ENCODE peak calls at places on chromosomes 5 and 9, in nine cellular contexts. One of them, this sample, is unnamed.

GRCh38 chr9:95096807-95097206 is 220.7 kb downstream of the FANCC start:
- DNase-seq in tibial nerve: no peak
- DNase-seq in HL-60: no peak
- DNase-seq in sigmoid colon: no peak
- DNase-seq in esophagus squamous epithelium: no peak
- DNase-seq in SJSA1: no peak
- DNase-seq in lung: no peak
- DNase-seq in tibial artery: no peak
- DNase-seq in HCT116: no peak
- DNase-seq in this sample: no peak

GRCh38 chr9:131657890-131658752 is 81.8 kb downstream of the RAPGEF1 start:
- DNase-seq in tibial nerve: no peak
- DNase-seq in HL-60: peak
- DNase-seq in sigmoid colon: no peak
- DNase-seq in esophagus squamous epithelium: no peak
- DNase-seq in SJSA1: peak
- DNase-seq in lung: no peak
- DNase-seq in tibial artery: no peak
- DNase-seq in HCT116: peak
- DNase-seq in this sample: no peak

GRCh38 chr5:127907907-127908306 is 175.7 kb upstream of the SLC12A2 start:
- DNase-seq in tibial nerve: no peak
- DNase-seq in HL-60: no peak
- DNase-seq in sigmoid colon: no peak
- DNase-seq in esophagus squamous epithelium: no peak
- DNase-seq in SJSA1: no peak
- DNase-seq in lung: no peak
- DNase-seq in tibial artery: no peak
- DNase-seq in HCT116: no peak
- DNase-seq in this sample: no peak

GRCh38 chr9:119004618-119004990 is 364.6 kb downstream of the BRINP1 start:
- DNase-seq in tibial nerve: peak
- DNase-seq in HL-60: no peak
- DNase-seq in sigmoid colon: peak
- DNase-seq in esophagus squamous epithelium: no peak
- DNase-seq in SJSA1: no peak
- DNase-seq in lung: peak
- DNase-seq in tibial artery: peak
- DNase-seq in HCT116: no peak
- DNase-seq in this sample: peak

GRCh38 chr9:126499005-126499910 is 114.5 kb upstream of the LMX1B start:
- DNase-seq in tibial nerve: no peak
- DNase-seq in HL-60: peak
- DNase-seq in sigmoid colon: peak
- DNase-seq in esophagus squamous epithelium: no peak
- DNase-seq in SJSA1: peak
- DNase-seq in lung: peak
- DNase-seq in tibial artery: no peak
- DNase-seq in HCT116: no peak
- DNase-seq in this sample: no peak

GRCh38 chr9:102892025-102892424 is 103.1 kb upstream of the CYLC2 start:
- DNase-seq in tibial nerve: no peak
- DNase-seq in HL-60: no peak
- DNase-seq in sigmoid colon: no peak
- DNase-seq in esophagus squamous epithelium: no peak
- DNase-seq in SJSA1: no peak
- DNase-seq in lung: no peak
- DNase-seq in tibial artery: no peak
- DNase-seq in HCT116: no peak
- DNase-seq in this sample: no peak

GRCh38 chr5:91269198-91269597 is 113.9 kb downstream of the ARRDC3 start:
- DNase-seq in tibial nerve: no peak
- DNase-seq in HL-60: no peak
- DNase-seq in sigmoid colon: no peak
- DNase-seq in esophagus squamous epithelium: no peak
- DNase-seq in SJSA1: no peak
- DNase-seq in lung: no peak
- DNase-seq in tibial artery: no peak
- DNase-seq in HCT116: no peak
- DNase-seq in this sample: no peak

GRCh38 chr9:124284237-124284831 is 26.6 kb downstream of the NEK6 start:
- DNase-seq in tibial nerve: no peak
- DNase-seq in HL-60: no peak
- DNase-seq in sigmoid colon: no peak
- DNase-seq in esophagus squamous epithelium: no peak
- DNase-seq in SJSA1: no peak
- DNase-seq in lung: no peak
- DNase-seq in tibial artery: no peak
- DNase-seq in HCT116: no peak
- DNase-seq in this sample: peak

GRCh38 chr9:87263291-87263690 is 234.4 kb upstream of the DAPK1 start:
- DNase-seq in tibial nerve: no peak
- DNase-seq in HL-60: no peak
- DNase-seq in sigmoid colon: no peak
- DNase-seq in esophagus squamous epithelium: no peak
- DNase-seq in SJSA1: no peak
- DNase-seq in lung: no peak
- DNase-seq in tibial artery: no peak
- DNase-seq in HCT116: peak
- DNase-seq in this sample: no peak

GRCh38 chr5:82312373-82312856 is 34.3 kb upstream of the RPS23 start:
- DNase-seq in tibial nerve: peak
- DNase-seq in HL-60: peak
- DNase-seq in sigmoid colon: peak
- DNase-seq in esophagus squamous epithelium: no peak
- DNase-seq in SJSA1: peak
- DNase-seq in lung: peak
- DNase-seq in tibial artery: peak
- DNase-seq in HCT116: peak
- DNase-seq in this sample: peak

GRCh38 chr9:98833090-98833956 is 25.9 kb downstream of the GALNT12 start:
- DNase-seq in tibial nerve: no peak
- DNase-seq in HL-60: no peak
- DNase-seq in sigmoid colon: no peak
- DNase-seq in esophagus squamous epithelium: no peak
- DNase-seq in SJSA1: no peak
- DNase-seq in lung: peak
- DNase-seq in tibial artery: no peak
- DNase-seq in HCT116: no peak
- DNase-seq in this sample: peak

GRCh38 chr9:98834386-98834785 is 26.9 kb downstream of the GALNT12 start:
- DNase-seq in tibial nerve: no peak
- DNase-seq in HL-60: no peak
- DNase-seq in sigmoid colon: no peak
- DNase-seq in esophagus squamous epithelium: no peak
- DNase-seq in SJSA1: no peak
- DNase-seq in lung: no peak
- DNase-seq in tibial artery: no peak
- DNase-seq in HCT116: no peak
- DNase-seq in this sample: no peak

GRCh38 chr9:98831636-98832035 is 24.2 kb downstream of the GALNT12 start:
- DNase-seq in tibial nerve: no peak
- DNase-seq in HL-60: no peak
- DNase-seq in sigmoid colon: no peak
- DNase-seq in esophagus squamous epithelium: no peak
- DNase-seq in SJSA1: no peak
- DNase-seq in lung: no peak
- DNase-seq in tibial artery: no peak
- DNase-seq in HCT116: no peak
- DNase-seq in this sample: no peak

GRCh38 chr9:98832768-98833089 is 25.3 kb downstream of the GALNT12 start:
- DNase-seq in tibial nerve: no peak
- DNase-seq in HL-60: no peak
- DNase-seq in sigmoid colon: no peak
- DNase-seq in esophagus squamous epithelium: no peak
- DNase-seq in SJSA1: no peak
- DNase-seq in lung: no peak
- DNase-seq in tibial artery: no peak
- DNase-seq in HCT116: no peak
- DNase-seq in this sample: no peak

GRCh38 chr9:98830554-98830953 is 23.1 kb downstream of the GALNT12 start:
- DNase-seq in tibial nerve: no peak
- DNase-seq in HL-60: peak
- DNase-seq in sigmoid colon: no peak
- DNase-seq in esophagus squamous epithelium: no peak
- DNase-seq in SJSA1: no peak
- DNase-seq in lung: no peak
- DNase-seq in tibial artery: no peak
- DNase-seq in HCT116: no peak
- DNase-seq in this sample: no peak
- H3K4me3 ChIP-seq in tibial nerve: no peak
- H3K4me3 ChIP-seq in HL-60: no peak
- H3K4me3 ChIP-seq in sigmoid colon: no peak
- H3K4me3 ChIP-seq in esophagus squamous epithelium: no peak
- H3K4me3 ChIP-seq in SJSA1: no peak
- H3K4me3 ChIP-seq in lung: no peak
- H3K4me3 ChIP-seq in tibial artery: no peak
- H3K4me3 ChIP-seq in HCT116: no peak
- H3K4me3 ChIP-seq in this sample: no peak

DNA sequence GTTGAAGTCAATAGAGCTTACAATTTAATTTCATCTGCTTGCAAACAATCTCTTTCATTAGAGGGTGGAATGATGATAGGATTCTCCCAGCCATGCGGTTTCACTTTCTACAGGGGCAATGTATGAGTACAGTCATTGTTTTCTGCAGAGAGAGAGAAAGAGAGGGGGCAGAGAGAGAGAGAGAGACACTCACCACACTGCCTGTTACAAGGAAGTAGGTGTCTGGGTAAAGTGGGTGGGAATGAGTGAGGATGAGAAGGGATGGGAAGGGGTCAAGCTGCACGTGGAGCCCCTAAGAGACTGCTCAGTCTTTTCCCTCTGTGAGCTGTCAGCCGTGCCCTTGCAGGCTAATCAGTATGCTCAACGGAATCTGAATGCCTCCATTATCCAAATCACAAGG is 454.3 kb downstream of the KDM4C start:
- DNase-seq in tibial nerve: no peak
- DNase-seq in HL-60: no peak
- DNase-seq in sigmoid colon: no peak
- DNase-seq in esophagus squamous epithelium: no peak
- DNase-seq in SJSA1: no peak
- DNase-seq in lung: no peak
- DNase-seq in tibial artery: no peak
- DNase-seq in HCT116: no peak
- DNase-seq in this sample: no peak
- H3K27ac ChIP-seq in tibial nerve: no peak
- H3K27ac ChIP-seq in HL-60: no peak
- H3K27ac ChIP-seq in sigmoid colon: no peak
- H3K27ac ChIP-seq in esophagus squamous epithelium: no peak
- H3K27ac ChIP-seq in SJSA1: no peak
- H3K27ac ChIP-seq in lung: no peak
- H3K27ac ChIP-seq in tibial artery: no peak
- H3K27ac ChIP-seq in HCT116: no peak
- H3K27ac ChIP-seq in this sample: no peak

DNA sequence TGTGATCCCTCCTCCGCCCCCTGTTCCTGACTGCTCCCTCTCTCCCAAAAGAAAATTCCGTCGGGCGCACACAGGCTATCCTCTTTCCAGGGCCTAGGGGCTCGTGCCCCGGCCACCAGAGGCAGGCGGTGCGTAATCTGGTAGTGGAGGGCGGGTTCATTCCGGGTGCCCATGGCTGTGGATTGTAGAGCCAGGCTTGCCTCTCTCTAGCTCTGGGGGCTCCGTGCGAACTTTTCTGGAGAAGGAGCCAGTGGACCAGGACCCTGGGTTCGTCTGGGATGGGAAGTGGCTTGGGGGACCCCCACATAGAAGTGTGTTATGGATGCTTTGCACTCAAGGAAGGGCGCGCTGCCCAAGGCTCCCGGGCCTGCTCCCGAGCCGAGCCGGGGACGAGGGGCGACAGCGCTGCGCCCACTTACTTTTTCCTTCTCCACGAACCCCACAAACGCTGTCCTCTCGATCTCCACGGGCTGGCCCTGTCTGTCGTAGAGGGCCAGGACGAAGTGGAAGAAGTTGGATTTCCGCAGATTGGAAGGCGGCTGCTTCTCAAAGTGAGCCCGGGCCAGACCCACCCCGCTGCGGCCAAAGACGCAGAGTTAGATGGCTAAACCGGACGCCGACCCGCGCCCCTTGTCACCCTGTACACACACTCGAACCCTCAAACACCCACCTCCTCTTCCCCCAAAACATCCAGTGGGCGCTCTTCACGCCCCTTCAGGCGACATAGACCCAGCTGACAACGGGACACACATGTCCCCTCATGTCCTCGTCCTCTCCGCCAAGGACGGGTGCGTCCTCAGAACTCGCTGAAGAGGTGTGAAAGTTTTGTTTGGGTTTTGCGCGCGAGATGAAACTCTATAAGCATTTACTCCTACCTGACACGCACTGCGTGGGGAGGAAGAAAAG is 2.9 kb downstream of the EBF1 start:
- DNase-seq in tibial nerve: no peak
- DNase-seq in HL-60: no peak
- DNase-seq in sigmoid colon: no peak
- DNase-seq in esophagus squamous epithelium: no peak
- DNase-seq in SJSA1: no peak
- DNase-seq in lung: no peak
- DNase-seq in tibial artery: peak
- DNase-seq in HCT116: no peak
- DNase-seq in this sample: no peak
- H3K4me3 ChIP-seq in tibial nerve: peak
- H3K4me3 ChIP-seq in HL-60: no peak
- H3K4me3 ChIP-seq in sigmoid colon: peak
- H3K4me3 ChIP-seq in esophagus squamous epithelium: peak
- H3K4me3 ChIP-seq in SJSA1: peak
- H3K4me3 ChIP-seq in lung: peak
- H3K4me3 ChIP-seq in tibial artery: peak
- H3K4me3 ChIP-seq in HCT116: no peak
- H3K4me3 ChIP-seq in this sample: peak

GRCh38 chr9:127563579-127563978 is 48.5 kb upstream of the STXBP1 start:
- DNase-seq in tibial nerve: no peak
- DNase-seq in HL-60: no peak
- DNase-seq in sigmoid colon: no peak
- DNase-seq in esophagus squamous epithelium: no peak
- DNase-seq in SJSA1: no peak
- DNase-seq in lung: no peak
- DNase-seq in tibial artery: no peak
- DNase-seq in HCT116: no peak
- DNase-seq in this sample: no peak
- H3K27ac ChIP-seq in tibial nerve: peak
- H3K27ac ChIP-seq in HL-60: no peak
- H3K27ac ChIP-seq in sigmoid colon: peak
- H3K27ac ChIP-seq in esophagus squamous epithelium: peak
- H3K27ac ChIP-seq in SJSA1: peak
- H3K27ac ChIP-seq in lung: no peak
- H3K27ac ChIP-seq in tibial artery: peak
- H3K27ac ChIP-seq in HCT116: peak
- H3K27ac ChIP-seq in this sample: peak

GRCh38 chr5:142795246-142795645 is 25.1 kb downstream of the ARHGAP26 start:
- DNase-seq in tibial nerve: no peak
- DNase-seq in HL-60: peak
- DNase-seq in sigmoid colon: no peak
- DNase-seq in esophagus squamous epithelium: no peak
- DNase-seq in SJSA1: no peak
- DNase-seq in lung: no peak
- DNase-seq in tibial artery: no peak
- DNase-seq in HCT116: no peak
- DNase-seq in this sample: no peak
- H3K4me3 ChIP-seq in tibial nerve: no peak
- H3K4me3 ChIP-seq in HL-60: no peak
- H3K4me3 ChIP-seq in sigmoid colon: no peak
- H3K4me3 ChIP-seq in esophagus squamous epithelium: no peak
- H3K4me3 ChIP-seq in SJSA1: no peak
- H3K4me3 ChIP-seq in lung: no peak
- H3K4me3 ChIP-seq in tibial artery: no peak
- H3K4me3 ChIP-seq in HCT116: no peak
- H3K4me3 ChIP-seq in this sample: no peak

This sample was measured in heart left ventricle.